ENCODE peak calls at places on chromosomes 12 and 14, in ten cellular contexts. One of them, this sample, is unnamed.

GRCh38 chr14:22847661-22848341 is 11.4 kb downstream of the MMP14 start:
- DNase-seq in nephron progenitor cell: no peak
- DNase-seq in fibroblast of villous mesenchyme: peak; percentile 90
- DNase-seq in body of pancreas: no peak
- DNase-seq in endothelial cell: no peak
- DNase-seq in iris pigment epithelial cell: peak; percentile 81
- DNase-seq in Ammon's horn: no peak
- DNase-seq in activated T-cell treated with anti-CD3 and anti-CD28 coated beads, Interleukin-2, amount 50 U/mL, for 4 hours: no peak
- DNase-seq in GM10248: no peak
- DNase-seq in astrocyte of the cerebellum: no peak
- DNase-seq in this sample: no peak

GRCh38 chr12:51941669-51942455 is 9.6 kb upstream of the ACVR1B start:
- DNase-seq in nephron progenitor cell: no peak
- DNase-seq in fibroblast of villous mesenchyme: no peak
- DNase-seq in body of pancreas: no peak
- DNase-seq in endothelial cell: no peak
- DNase-seq in iris pigment epithelial cell: no peak
- DNase-seq in Ammon's horn: no peak
- DNase-seq in activated T-cell treated with anti-CD3 and anti-CD28 coated beads, Interleukin-2, amount 50 U/mL, for 4 hours: no peak
- DNase-seq in GM10248: no peak
- DNase-seq in astrocyte of the cerebellum: no peak
- DNase-seq in this sample: no peak

GRCh38 chr12:5293773-5294172 is 138.1 kb upstream of the NTF3 start:
- DNase-seq in nephron progenitor cell: no peak
- DNase-seq in fibroblast of villous mesenchyme: no peak
- DNase-seq in body of pancreas: no peak
- DNase-seq in endothelial cell: no peak
- DNase-seq in iris pigment epithelial cell: no peak
- DNase-seq in Ammon's horn: no peak
- DNase-seq in activated T-cell treated with anti-CD3 and anti-CD28 coated beads, Interleukin-2, amount 50 U/mL, for 4 hours: no peak
- DNase-seq in GM10248: no peak
- DNase-seq in astrocyte of the cerebellum: no peak
- DNase-seq in this sample: no peak

GRCh38 chr14:38357557-38357956 is 101.7 kb upstream of the CLEC14A start:
- DNase-seq in nephron progenitor cell: no peak
- DNase-seq in fibroblast of villous mesenchyme: peak; percentile 75
- DNase-seq in body of pancreas: no peak
- DNase-seq in endothelial cell: no peak
- DNase-seq in iris pigment epithelial cell: peak; percentile 93
- DNase-seq in Ammon's horn: no peak
- DNase-seq in activated T-cell treated with anti-CD3 and anti-CD28 coated beads, Interleukin-2, amount 50 U/mL, for 4 hours: no peak
- DNase-seq in GM10248: no peak
- DNase-seq in astrocyte of the cerebellum: peak; percentile 62
- DNase-seq in this sample: no peak

GRCh38 chr12:104929926-104930325 is 28.2 kb downstream of the SLC41A2 start:
- DNase-seq in nephron progenitor cell: no peak
- DNase-seq in fibroblast of villous mesenchyme: peak; percentile 48
- DNase-seq in body of pancreas: no peak
- DNase-seq in endothelial cell: no peak
- DNase-seq in iris pigment epithelial cell: no peak
- DNase-seq in Ammon's horn: no peak
- DNase-seq in activated T-cell treated with anti-CD3 and anti-CD28 coated beads, Interleukin-2, amount 50 U/mL, for 4 hours: no peak
- DNase-seq in GM10248: no peak
- DNase-seq in astrocyte of the cerebellum: no peak
- DNase-seq in this sample: no peak

GRCh38 chr14:103733651-103734050 is 18.0 kb downstream of the ZFYVE21 start:
- DNase-seq in nephron progenitor cell: no peak
- DNase-seq in fibroblast of villous mesenchyme: no peak
- DNase-seq in body of pancreas: no peak
- DNase-seq in endothelial cell: no peak
- DNase-seq in iris pigment epithelial cell: peak; percentile 37
- DNase-seq in Ammon's horn: no peak
- DNase-seq in activated T-cell treated with anti-CD3 and anti-CD28 coated beads, Interleukin-2, amount 50 U/mL, for 4 hours: no peak
- DNase-seq in GM10248: no peak
- DNase-seq in astrocyte of the cerebellum: peak; percentile 42
- DNase-seq in this sample: no peak

GRCh38 chr14:54267172-54267571 is 129.6 kb upstream of the CDKN3 start:
- DNase-seq in nephron progenitor cell: no peak
- DNase-seq in fibroblast of villous mesenchyme: no peak
- DNase-seq in body of pancreas: no peak
- DNase-seq in endothelial cell: no peak
- DNase-seq in iris pigment epithelial cell: no peak
- DNase-seq in Ammon's horn: no peak
- DNase-seq in activated T-cell treated with anti-CD3 and anti-CD28 coated beads, Interleukin-2, amount 50 U/mL, for 4 hours: no peak
- DNase-seq in GM10248: peak; percentile 29
- DNase-seq in astrocyte of the cerebellum: no peak
- DNase-seq in this sample: no peak

GRCh38 chr12:116257213-116257612 is 20.3 kb downstream of the MED13L start:
- DNase-seq in nephron progenitor cell: no peak
- DNase-seq in fibroblast of villous mesenchyme: peak; percentile 47
- DNase-seq in body of pancreas: peak; percentile 40
- DNase-seq in endothelial cell: no peak
- DNase-seq in iris pigment epithelial cell: no peak
- DNase-seq in Ammon's horn: no peak
- DNase-seq in activated T-cell treated with anti-CD3 and anti-CD28 coated beads, Interleukin-2, amount 50 U/mL, for 4 hours: no peak
- DNase-seq in GM10248: no peak
- DNase-seq in astrocyte of the cerebellum: no peak
- DNase-seq in this sample: no peak

GRCh38 chr14:94113490-94113889 is 3.0 kb downstream of the IFI27 start:
- DNase-seq in nephron progenitor cell: no peak
- DNase-seq in fibroblast of villous mesenchyme: no peak
- DNase-seq in body of pancreas: peak; percentile 62
- DNase-seq in endothelial cell: no peak
- DNase-seq in iris pigment epithelial cell: peak; percentile 50
- DNase-seq in Ammon's horn: no peak
- DNase-seq in activated T-cell treated with anti-CD3 and anti-CD28 coated beads, Interleukin-2, amount 50 U/mL, for 4 hours: no peak
- DNase-seq in GM10248: no peak
- DNase-seq in astrocyte of the cerebellum: no peak
- DNase-seq in this sample: peak; percentile 34

GRCh38 chr12:39905152-39905551 is 200.7 kb downstream of the SLC2A13 start:
- DNase-seq in nephron progenitor cell: no peak
- DNase-seq in fibroblast of villous mesenchyme: peak; percentile 61
- DNase-seq in body of pancreas: peak; percentile 32
- DNase-seq in endothelial cell: no peak
- DNase-seq in iris pigment epithelial cell: peak; percentile 12
- DNase-seq in Ammon's horn: peak; percentile 83
- DNase-seq in activated T-cell treated with anti-CD3 and anti-CD28 coated beads, Interleukin-2, amount 50 U/mL, for 4 hours: no peak
- DNase-seq in GM10248: no peak
- DNase-seq in astrocyte of the cerebellum: peak; percentile 1
- DNase-seq in this sample: no peak

GRCh38 chr14:50001999-50002925 is 109.4 kb downstream of the ARF6 start:
- DNase-seq in nephron progenitor cell: no peak
- DNase-seq in fibroblast of villous mesenchyme: no peak
- DNase-seq in body of pancreas: peak; percentile 18
- DNase-seq in endothelial cell: no peak
- DNase-seq in iris pigment epithelial cell: no peak
- DNase-seq in Ammon's horn: no peak
- DNase-seq in activated T-cell treated with anti-CD3 and anti-CD28 coated beads, Interleukin-2, amount 50 U/mL, for 4 hours: peak; percentile 56
- DNase-seq in GM10248: peak; percentile 72
- DNase-seq in astrocyte of the cerebellum: peak; percentile 75
- DNase-seq in this sample: no peak

GRCh38 chr14:103109789-103110415 is 13.4 kb upstream of the TNFAIP2 start:
- DNase-seq in nephron progenitor cell: peak; percentile 42
- DNase-seq in fibroblast of villous mesenchyme: peak; percentile 79
- DNase-seq in body of pancreas: no peak
- DNase-seq in endothelial cell: no peak
- DNase-seq in iris pigment epithelial cell: peak; percentile 66
- DNase-seq in Ammon's horn: no peak
- DNase-seq in activated T-cell treated with anti-CD3 and anti-CD28 coated beads, Interleukin-2, amount 50 U/mL, for 4 hours: no peak
- DNase-seq in GM10248: no peak
- DNase-seq in astrocyte of the cerebellum: peak; percentile 43
- DNase-seq in this sample: peak; percentile 28

GRCh38 chr14:50943261-50943942 is 881 bp downstream of the PYGL start:
- DNase-seq in nephron progenitor cell: peak; percentile 75
- DNase-seq in fibroblast of villous mesenchyme: peak; percentile 56
- DNase-seq in body of pancreas: peak; percentile 50
- DNase-seq in endothelial cell: peak; percentile 51
- DNase-seq in iris pigment epithelial cell: no peak
- DNase-seq in Ammon's horn: no peak
- DNase-seq in activated T-cell treated with anti-CD3 and anti-CD28 coated beads, Interleukin-2, amount 50 U/mL, for 4 hours: no peak
- DNase-seq in GM10248: no peak
- DNase-seq in astrocyte of the cerebellum: no peak
- DNase-seq in this sample: no peak

GRCh38 chr12:83850531-83850930 is 1062.1 kb downstream of the SLC6A15 start:
- DNase-seq in nephron progenitor cell: no peak
- DNase-seq in fibroblast of villous mesenchyme: no peak
- DNase-seq in body of pancreas: no peak
- DNase-seq in endothelial cell: no peak
- DNase-seq in iris pigment epithelial cell: no peak
- DNase-seq in Ammon's horn: no peak
- DNase-seq in activated T-cell treated with anti-CD3 and anti-CD28 coated beads, Interleukin-2, amount 50 U/mL, for 4 hours: no peak
- DNase-seq in GM10248: no peak
- DNase-seq in astrocyte of the cerebellum: no peak
- DNase-seq in this sample: no peak

GRCh38 chr12:69284131-69284530 is 44.8 kb downstream of the CPSF6 start:
- DNase-seq in nephron progenitor cell: peak; percentile 51
- DNase-seq in fibroblast of villous mesenchyme: peak; percentile 70
- DNase-seq in body of pancreas: peak; percentile 79
- DNase-seq in endothelial cell: peak; percentile 65
- DNase-seq in iris pigment epithelial cell: peak; percentile 73
- DNase-seq in Ammon's horn: peak; percentile 66
- DNase-seq in activated T-cell treated with anti-CD3 and anti-CD28 coated beads, Interleukin-2, amount 50 U/mL, for 4 hours: no peak
- DNase-seq in GM10248: peak; percentile 14
- DNase-seq in astrocyte of the cerebellum: peak; percentile 53
- DNase-seq in this sample: peak; percentile 20

This sample was measured in retinal pigment epithelial cell.